ENCODE peak calls at places on chromosomes 4 and X, in eight cellular contexts. T is coronary artery, K is lower lobe of right lung, E is upper lobe of left lung, C is pancreas, O is colonic mucosa, X is fibroblast of mammary gland, U is fibroblast of lung. I is an unnamed sample.

GRCh38 chr4:125891597-125892258 is 577.0 kb downstream of the FAT4 start:
- DNase-seq in O (no peak), T (no peak), E (no peak), K (no peak), C (no peak), U (peak; percentile 90), X (peak; percentile 54), I (peak; percentile 74)

GRCh38 chr4:125780159-125780558 is 465.4 kb downstream of the FAT4 start:
- DNase-seq in T (no peak), K (no peak), X (peak; percentile 28), O (no peak), U (peak; percentile 43), E (no peak), C (no peak), I (peak; percentile 38)

GRCh38 chrX:140343226-140343873 is 161.5 kb downstream of the SOX3 start:
- DNase-seq in E (no peak), T (no peak), X (no peak), K (no peak), U (no peak), O (no peak), C (no peak), I (peak; percentile 0)

GRCh38 chrX:6226053-6226645 is 2.5 kb downstream of the NLGN4X start:
- DNase-seq in U (no peak), K (no peak), O (no peak), X (no peak), E (no peak), T (no peak), C (peak; percentile 53), I (no peak)

GRCh38 chr4:89703831-89704230 is 133.1 kb downstream of the SNCA start:
- DNase-seq in T (no peak), E (no peak), X (peak; percentile 59), K (no peak), O (no peak), C (no peak), U (no peak), I (no peak)

GRCh38 chrX:40748977-40749376 is 13.6 kb upstream of the MED14 start:
- DNase-seq in E (no peak), O (no peak), C (no peak), X (no peak), U (no peak), K (no peak), T (no peak), I (no peak)

GRCh38 chrX:11188664-11189063 is 77.5 kb downstream of the HCCS start:
- DNase-seq in E (no peak), K (no peak), U (peak; percentile 5), T (no peak), O (no peak), X (peak; percentile 72), C (no peak), I (peak; percentile 15)

GRCh38 chr4:166594326-166594946 is 639.9 kb downstream of the SPOCK3 start:
- DNase-seq in E (no peak), X (peak; percentile 41), K (no peak), U (peak; percentile 16), C (peak; percentile 35), T (no peak), O (peak; percentile 31), I (peak; percentile 62)

GRCh38 chr4:41598580-41598979 is 60.6 kb downstream of the LIMCH1 start:
- DNase-seq in T (no peak), X (no peak), O (no peak), K (no peak), C (no peak), U (no peak), E (no peak), I (peak; percentile 7)

GRCh38 chr4:186192068-186192751 is 843 bp downstream of the CYP4V2 start:
- DNase-seq in X (peak; percentile 51), K (no peak), T (no peak), C (no peak), O (peak; percentile 54), E (peak; percentile 24), U (peak; percentile 51), I (peak; percentile 52)

GRCh38 chr4:156999175-156999517 is 27.5 kb upstream of the PDGFC start:
- DNase-seq in E (peak; percentile 66), K (no peak), O (peak; percentile 36), C (no peak), T (no peak), U (peak; percentile 99), X (peak; percentile 98), I (peak; percentile 99)

GRCh38 chr4:153151535-153152452 is 52.4 kb upstream of the TRIM2 start:
- DNase-seq in E (peak; percentile 85), O (peak; percentile 91), K (peak; percentile 87), T (no peak), U (peak; percentile 46), X (no peak), C (peak; percentile 87), I (peak; percentile 79)

GRCh38 chr4:20299515-20299914 is 47.8 kb downstream of the SLIT2 start:
- DNase-seq in U (peak; percentile 67), X (peak; percentile 68), T (no peak), E (no peak), K (no peak), C (no peak), O (no peak), I (peak; percentile 75)

GRCh38 chr4:4502694-4503311 is 39.0 kb downstream of the STX18 start:
- DNase-seq in O (no peak), T (no peak), U (peak; percentile 61), E (no peak), X (no peak), C (no peak), K (no peak), I (peak; percentile 90)

GRCh38 chrX:46759645-46759974 is 692 bp upstream of the SLC9A7 start:
- DNase-seq in U (peak; percentile 5), E (no peak), K (no peak), X (peak; percentile 27), T (no peak), O (no peak), C (no peak), I (no peak)

GRCh38 chr4:79855081-79855480 is 217.9 kb downstream of the ANTXR2 start:
- DNase-seq in E (no peak), X (no peak), U (peak; percentile 72), K (no peak), T (no peak), C (no peak), O (no peak), I (peak; percentile 41)

GRCh38 chr4:139015948-139016451 is 419 bp downstream of the NOCT start:
- DNase-seq in C (peak; percentile 75), K (peak; percentile 70), E (peak; percentile 57), U (peak; percentile 42), T (peak; percentile 77), O (peak; percentile 56), X (peak; percentile 32), I (peak; percentile 48)

GRCh38 chr4:158176108-158176507 is 3.3 kb upstream of the GASK1B start:
- DNase-seq in O (peak; percentile 31), U (no peak), K (peak; percentile 74), T (no peak), E (peak; percentile 80), X (peak; percentile 48), C (no peak), I (no peak)

GRCh38 chr4:158769175-158769831 is 477 bp downstream of the FNIP2 start:
- DNase-seq in K (peak; percentile 64), O (peak; percentile 45), T (peak; percentile 79), C (peak; percentile 84), U (peak; percentile 16), X (peak; percentile 27), E (peak; percentile 55), I (peak; percentile 34)

GRCh38 chrX:37367946-37368345 is 18.8 kb downstream of the PRRG1 start:
- DNase-seq in C (no peak), X (no peak), E (no peak), T (no peak), O (no peak), K (no peak), U (no peak), I (no peak)

GRCh38 chr4:5784960-5785611 is 74.1 kb downstream of the EVC start:
- DNase-seq in O (no peak), X (peak; percentile 60), T (peak; percentile 49), U (no peak), C (no peak), K (no peak), E (no peak), I (no peak)

GRCh38 chr4:77157859-77158486 is 966 bp downstream of the CCNG2 start:
- DNase-seq in O (peak; percentile 92), U (peak; percentile 87), T (peak; percentile 94), C (peak; percentile 92), K (peak; percentile 92), E (peak; percentile 94), X (peak; percentile 74), I (peak; percentile 92)

GRCh38 chrX:77389891-77390290 is 57.3 kb upstream of the FGF16 start:
- DNase-seq in O (no peak), U (no peak), K (no peak), X (no peak), C (no peak), T (no peak), E (no peak), I (no peak)

GRCh38 chr4:153987291-153987690 is 198.4 kb upstream of the SFRP2 start:
- DNase-seq in X (peak; percentile 94), U (peak; percentile 28), C (no peak), T (no peak), O (no peak), E (no peak), K (no peak), I (peak; percentile 82)

GRCh38 chrX:41406211-41406610 is 40.9 kb upstream of the NYX start:
- DNase-seq in K (no peak), C (no peak), O (no peak), U (no peak), X (peak; percentile 51), E (no peak), T (no peak), I (no peak)

GRCh38 chrX:130120321-130120731 is 10.0 kb upstream of the ELF4 start:
- DNase-seq in T (no peak), K (no peak), C (no peak), X (no peak), E (no peak), O (no peak), U (no peak), I (no peak)
- H3K4me3 ChIP-seq in T (peak overlapping the region; percentile 68), K (peak overlapping the region; percentile 51), C (no peak overlapping the region), X (peak overlapping the region; percentile 22), E (no peak overlapping the region), O (peak overlapping the region; percentile 11), U (no peak overlapping the region), I (peak overlapping the region; percentile 52)

GRCh38 chr4:54558889-54559682 is 98.7 kb upstream of the KIT start:
- DNase-seq in E (no peak), U (no peak), X (no peak), O (no peak), K (no peak), C (no peak), T (no peak), I (no peak)
- TF ChIP-seq CTCF in E (no peak), U (no peak), X (no peak), O (no peak), K (no peak), C (no peak), T (no peak), I (no peak)

DNA sequence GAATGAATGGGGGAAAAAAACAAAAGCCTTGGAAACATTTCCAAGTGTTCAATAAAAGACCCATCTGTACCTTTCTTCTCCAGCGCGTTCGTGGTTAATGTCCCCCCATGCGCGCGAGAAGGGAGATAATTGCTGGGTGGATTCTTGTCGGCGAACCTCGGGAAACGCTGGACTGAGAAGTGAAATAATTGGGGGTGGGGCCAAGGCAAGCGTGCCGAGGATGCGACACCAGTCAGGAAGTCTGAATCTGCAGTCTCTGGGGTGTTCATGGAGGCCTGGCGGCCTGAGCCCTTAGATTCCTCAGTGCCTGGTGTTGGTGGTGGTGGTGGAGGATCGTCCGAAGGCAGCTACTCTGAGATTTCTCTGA is 5.3 kb upstream of the ARX start:
- DNase-seq in X (no peak), T (no peak), K (no peak), O (no peak), U (no peak), E (no peak), C (no peak), I (no peak)
- H3K4me3 ChIP-seq in X (no peak overlapping the region), T (no peak overlapping the region), K (no peak overlapping the region), O (no peak overlapping the region), U (no peak overlapping the region), E (no peak overlapping the region), C (no peak overlapping the region), I (no peak overlapping the region)

GRCh38 chrX:68432648-68433047 is 647 bp downstream of the OPHN1 start:
- DNase-seq in E (peak; percentile 23), O (no peak), K (no peak), T (no peak), X (peak; percentile 30), U (peak; percentile 15), C (no peak), I (no peak)
- TF ChIP-seq CTCF in E (no peak), O (no peak), K (no peak), T (no peak), X (no peak), U (no peak), C (no peak), I (peak; percentile 11)